ENCODE peak calls at places on chromosomes 5 and 9, in four cellular contexts. L is EH, N is iris pigment epithelial cell, Q is IMR-90. O is an unnamed sample.

GRCh38 chr9:316382-316965 is 101.8 kb downstream of the DOCK8 start:
- DNase-seq in L (no peak), N (no peak), Q (no peak), O (no peak)

GRCh38 chr9:114902773-114903589 is 27.4 kb downstream of the TNFSF8 start:
- DNase-seq in L (peak), N (peak), Q (peak), O (no peak)

GRCh38 chr9:120387257-120387999 is 192.5 kb downstream of the CDK5RAP2 start:
- DNase-seq in L (no peak), N (no peak), Q (no peak), O (peak)

GRCh38 chr9:2216591-2216990 is 201.4 kb downstream of the SMARCA2 start:
- DNase-seq in L (peak), N (peak), Q (no peak), O (no peak)

GRCh38 chr9:134597957-134598883 is 43.4 kb upstream of the COL5A1 start:
- DNase-seq in L (no peak), N (no peak), Q (no peak), O (no peak)

GRCh38 chr5:32462618-32463017 is 18.1 kb upstream of the ZFR start:
- DNase-seq in L (peak), N (peak), Q (peak), O (no peak)

GRCh38 chr9:133160742-133161541 is 2.8 kb downstream of the GBGT1 start:
- DNase-seq in L (peak), N (peak), Q (peak), O (no peak)

GRCh38 chr9:74499111-74499601 is 2.0 kb downstream of the RORB start:
- DNase-seq in L (no peak), N (peak), Q (no peak), O (no peak)

GRCh38 chr9:123305879-123306278 is 37.5 kb upstream of the STRBP start:
- DNase-seq in L (no peak), N (no peak), Q (no peak), O (no peak)

GRCh38 chr9:13175732-13176131 is 103.8 kb downstream of the MPDZ start:
- DNase-seq in L (no peak), N (no peak), Q (no peak), O (no peak)

GRCh38 chr9:98862936-98863335 is 55.5 kb downstream of the GALNT12 start:
- DNase-seq in L (peak), N (no peak), Q (no peak), O (no peak)

GRCh38 chr9:124743686-124744348 is 27.3 kb downstream of the NR6A1 start:
- DNase-seq in L (peak), N (peak), Q (peak), O (no peak)

O was measured in NCI-H2107.